ENCODE peak calls at places on chromosomes 11 and 22, in four cellular contexts. W, R, J and Q are unnamed samples.

GRCh38 chr11:68750988-68751325 is 363 bp downstream of the TESMIN start:
- DNase-seq in W (no peak), R (no peak), J (no peak), Q (no peak)

GRCh38 chr11:16787035-16787744 is 48.7 kb downstream of the C11orf58 start:
- DNase-seq in W (no peak), R (peak; percentile 23), J (no peak), Q (no peak)

GRCh38 chr11:65900125-65900898 is at the start of gene FOSL1:
- DNase-seq in W (peak; percentile 99), R (peak; percentile 97), J (peak; percentile 81), Q (peak; percentile 89)

GRCh38 chr22:19546680-19547079 is 22.5 kb upstream of the CLDN5 start:
- DNase-seq in W (no peak), R (no peak), J (no peak), Q (no peak)

GRCh38 chr11:94948070-94948617 is 25.2 kb downstream of the CWC15 start:
- DNase-seq in W (no peak), R (peak; percentile 76), J (no peak), Q (no peak)

GRCh38 chr22:36017661-36018091 is 10.9 kb downstream of the RBFOX2 start:
- DNase-seq in W (no peak), R (no peak), J (peak; percentile 68), Q (no peak)

GRCh38 chr11:87015645-87016044 is 22.1 kb upstream of the TMEM135 start:
- DNase-seq in W (no peak), R (no peak), J (no peak), Q (no peak)

GRCh38 chr11:58513747-58514367 is 6.0 kb upstream of the OR5B21 start:
- DNase-seq in W (peak; percentile 75), R (peak; percentile 76), J (peak; percentile 29), Q (peak; percentile 26)

GRCh38 chr11:94740083-94740974 is 27.8 kb upstream of the AMOTL1 start:
- DNase-seq in W (no peak), R (no peak), J (peak; percentile 89), Q (no peak)

GRCh38 chr11:63682045-63682915 is 980 bp downstream of the RTN3 start:
- DNase-seq in W (peak; percentile 11), R (no peak), J (peak; percentile 55), Q (peak; percentile 53)

GRCh38 chr11:126990716-126991480 is 9.7 kb downstream of the KIRREL3 start:
- DNase-seq in W (no peak), R (peak; percentile 40), J (no peak), Q (no peak)

GRCh38 chr22:27792452-27793165 is 8.9 kb downstream of the MN1 start:
- DNase-seq in W (no peak), R (no peak), J (no peak), Q (no peak)

GRCh38 chr11:9315078-9315688 is 790 bp upstream of the TMEM41B start:
- DNase-seq in W (no peak), R (peak; percentile 4), J (no peak), Q (peak; percentile 69)

GRCh38 chr11:23206736-23207336 is 346.6 kb upstream of the CCDC179 start:
- DNase-seq in W (no peak), R (peak; percentile 44), J (no peak), Q (no peak)

GRCh38 chr11:130218501-130218900 is 58.9 kb downstream of the ST14 start:
- DNase-seq in W (no peak), R (no peak), J (no peak), Q (no peak)

GRCh38 chr11:77026236-77026635 is 8.0 kb upstream of the B3GNT6 start:
- DNase-seq in W (no peak), R (no peak), J (no peak), Q (no peak)

GRCh38 chr11:126231725-126232459 is 20.3 kb downstream of the FAM118B start:
- DNase-seq in W (no peak), R (peak; percentile 66), J (no peak), Q (no peak)

GRCh38 chr11:134272381-134273316 is 3.5 kb upstream of the GLB1L3 start:
- DNase-seq in W (no peak), R (peak; percentile 61), J (peak; percentile 48), Q (no peak)

GRCh38 chr11:92758216-92758615 is 211.2 kb upstream of the MTNR1B start:
- DNase-seq in W (no peak), R (no peak), J (no peak), Q (no peak)

GRCh38 chr22:37454857-37455686 is 27.8 kb upstream of the ELFN2 start:
- DNase-seq in W (peak; percentile 83), R (peak; percentile 89), J (no peak), Q (peak; percentile 57)

GRCh38 chr11:12962306-12962705 is 46.8 kb upstream of the RASSF10 start:
- DNase-seq in W (no peak), R (no peak), J (no peak), Q (no peak)

GRCh38 chr11:59157433-59157832 is 14.5 kb upstream of the DTX4 start:
- DNase-seq in W (no peak), R (no peak), J (no peak), Q (no peak)

GRCh38 chr22:49300241-49300640 is 527.4 kb downstream of the BRD1 start:
- DNase-seq in W (no peak), R (no peak), J (no peak), Q (no peak)

GRCh38 chr11:35914824-35915223 is 29.0 kb upstream of the LDLRAD3 start:
- DNase-seq in W (no peak), R (no peak), J (no peak), Q (no peak)

GRCh38 chr11:128908391-128909246 is 17.5 kb downstream of the KCNJ5 start:
- DNase-seq in W (peak; percentile 12), R (peak; percentile 82), J (peak; percentile 74), Q (no peak)

GRCh38 chr11:23310276-23310675 is 450.0 kb upstream of the CCDC179 start:
- DNase-seq in W (no peak), R (peak; percentile 63), J (no peak), Q (no peak)

GRCh38 chr11:118168751-118169150 is 7.7 kb downstream of the SCN2B start:
- DNase-seq in W (no peak), R (no peak), J (no peak), Q (no peak)

GRCh38 chr22:47918936-47919505 is 1156.6 kb downstream of the TBC1D22A start:
- DNase-seq in W (no peak), R (no peak), J (no peak), Q (no peak)

DNA sequence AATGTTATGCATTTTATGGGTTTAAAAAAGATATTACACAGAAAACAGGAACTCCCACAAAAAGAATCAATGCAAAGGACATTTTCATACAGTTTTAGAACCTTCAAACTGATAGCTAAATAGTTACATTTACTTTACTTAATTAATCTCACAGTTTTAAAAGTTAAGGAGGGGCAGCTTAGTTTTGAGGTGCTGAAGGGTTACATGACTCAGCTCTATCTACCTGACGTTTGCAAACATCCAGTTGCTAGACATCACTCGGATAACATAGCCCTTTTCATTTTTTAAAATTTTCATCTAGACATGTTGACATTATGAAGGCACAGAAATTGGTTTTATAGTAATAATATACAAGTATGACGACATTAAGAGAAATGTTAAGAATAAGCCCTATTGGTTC is 53.7 kb upstream of the HSD17B12 start:
- DNase-seq in W (no peak), R (no peak), J (no peak), Q (no peak)
- TF ChIP-seq RCOR1 in W (no peak), R (no peak), J (no peak), Q (no peak)

DNA sequence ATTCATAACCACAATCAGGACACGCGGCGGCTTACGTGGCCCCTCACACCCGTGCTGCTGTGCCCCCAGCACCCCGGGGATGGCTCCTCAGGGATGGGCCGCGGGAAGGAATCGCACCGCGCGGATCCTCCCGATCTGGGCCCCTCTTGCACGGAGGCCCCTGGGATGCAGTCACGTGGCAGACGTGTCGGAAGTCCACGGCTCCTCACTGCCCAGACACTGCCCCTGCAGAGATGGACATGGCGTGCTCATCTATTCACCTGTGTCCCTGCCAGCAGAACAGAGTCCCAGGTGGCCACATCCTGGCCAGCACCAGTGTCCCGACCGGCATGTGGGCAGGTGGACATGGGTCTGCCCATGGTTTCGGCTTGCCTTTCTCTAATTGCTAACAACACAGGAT is 12.8 kb downstream of the MOB2 start:
- DNase-seq in W (no peak), R (no peak), J (no peak), Q (no peak)
- TF ChIP-seq RCOR1 in W (no peak), R (no peak), J (no peak), Q (no peak)

GRCh38 chr11:32374261-32374711 is 61.1 kb downstream of the WT1 start:
- DNase-seq in W (peak; percentile 66), R (peak; percentile 15), J (peak; percentile 45), Q (peak; percentile 89)
- TF ChIP-seq RCOR1 in W (no peak), R (no peak), J (no peak), Q (peak; percentile 45)

GRCh38 chr22:39177456-39177775 is 24.9 kb upstream of the CBX7 start:
- DNase-seq in W (no peak), R (no peak), J (no peak), Q (no peak)

GRCh38 chr22:39179401-39179827 is 26.9 kb upstream of the CBX7 start:
- DNase-seq in W (no peak), R (no peak), J (no peak), Q (peak; percentile 40)

GRCh38 chr22:39178206-39179111 is 26.0 kb upstream of the CBX7 start:
- DNase-seq in W (no peak), R (peak; percentile 43), J (no peak), Q (no peak)

GRCh38 chr22:39176673-39177455 is 24.4 kb upstream of the CBX7 start:
- DNase-seq in W (no peak), R (no peak), J (no peak), Q (no peak)

GRCh38 chr22:39177791-39178190 is 25.3 kb upstream of the CBX7 start:
- DNase-seq in W (no peak), R (no peak), J (no peak), Q (no peak)
- TF ChIP-seq RCOR1 in W (no peak), R (no peak), J (no peak), Q (no peak)

DNA sequence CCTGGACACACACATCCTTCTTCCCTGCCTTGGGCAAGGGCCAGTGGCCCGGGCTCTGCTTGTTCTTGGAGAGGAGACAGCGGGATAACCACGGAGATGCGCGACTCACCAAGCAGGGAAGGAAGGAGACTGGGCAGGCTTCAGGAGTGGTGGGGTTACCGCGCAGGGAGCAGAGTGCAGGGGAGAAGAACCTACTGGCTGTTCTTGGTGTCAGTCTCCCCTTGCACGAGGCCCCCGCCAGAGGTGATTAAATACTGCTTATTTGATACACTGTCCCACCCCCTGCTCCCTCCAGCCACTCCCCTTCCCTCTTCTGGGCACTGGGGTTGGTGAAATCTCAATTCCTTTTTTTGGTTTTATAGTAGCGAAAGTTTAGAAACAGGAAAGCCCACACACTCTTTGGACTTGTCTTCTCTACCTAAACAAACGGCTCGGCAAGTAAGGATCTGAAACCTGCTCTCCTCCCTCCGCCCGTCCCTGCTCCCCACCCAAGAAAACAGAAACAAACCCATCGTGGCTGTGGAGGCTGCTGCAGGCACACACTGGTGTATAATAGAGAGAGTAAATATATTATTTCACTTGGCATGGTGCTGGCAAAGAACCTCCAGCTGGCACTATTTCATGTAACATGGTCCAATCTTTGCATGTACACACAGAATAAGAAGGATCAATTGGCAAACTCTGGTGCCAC is 10.8 kb downstream of the LARGE2 start:
- DNase-seq in W (no peak), R (peak; percentile 71), J (no peak), Q (no peak)
- TF ChIP-seq RCOR1 in W (no peak), R (no peak), J (no peak), Q (no peak)

GRCh38 chr11:120904116-120904515 is 119.8 kb upstream of the TBCEL start:
- DNase-seq in W (no peak), R (no peak), J (no peak), Q (no peak)
- TF ChIP-seq RCOR1 in W (no peak), R (no peak), J (no peak), Q (no peak)